ENCODE peak calls at places on chromosome 5, in seven cellular contexts. One of them, this sample, is unnamed.

GRCh38 chr5:10590226-10591047 is 26.6 kb downstream of the ANKRD33B start:
- DNase-seq in A549: peak
- DNase-seq in GM12878: no peak
- DNase-seq in HCT116: no peak
- DNase-seq in K562: peak
- DNase-seq in HepG2: no peak
- DNase-seq in H1: peak
- DNase-seq in this sample: peak

GRCh38 chr5:82045526-82046267 is 73.9 kb downstream of the ATG10 start:
- DNase-seq in H1: no peak
- DNase-seq in HepG2: no peak
- DNase-seq in GM12878: no peak
- DNase-seq in K562: no peak
- DNase-seq in A549: no peak
- DNase-seq in HCT116: no peak
- DNase-seq in this sample: peak

GRCh38 chr5:179288809-179289185 is 56.5 kb downstream of the ADAMTS2 start:
- DNase-seq in H1: no peak
- DNase-seq in A549: no peak
- DNase-seq in GM12878: no peak
- DNase-seq in HCT116: no peak
- DNase-seq in K562: no peak
- DNase-seq in HepG2: no peak
- DNase-seq in this sample: no peak

GRCh38 chr5:181109489-181110013 is 21.4 kb downstream of the OR2V1 start:
- DNase-seq in A549: no peak
- DNase-seq in H1: peak
- DNase-seq in GM12878: no peak
- DNase-seq in HepG2: no peak
- DNase-seq in K562: peak
- DNase-seq in HCT116: no peak
- DNase-seq in this sample: no peak

GRCh38 chr5:33311893-33312292 is 128.9 kb upstream of the TARS1 start:
- DNase-seq in H1: no peak
- DNase-seq in A549: no peak
- DNase-seq in HepG2: no peak
- DNase-seq in K562: no peak
- DNase-seq in GM12878: no peak
- DNase-seq in HCT116: peak
- DNase-seq in this sample: peak

GRCh38 chr5:2205185-2205585 is 322.5 kb upstream of the IRX4 start:
- DNase-seq in H1: no peak
- DNase-seq in HepG2: no peak
- DNase-seq in HCT116: no peak
- DNase-seq in K562: no peak
- DNase-seq in A549: no peak
- DNase-seq in GM12878: no peak
- DNase-seq in this sample: no peak

GRCh38 chr5:39420482-39421145 is 4.2 kb downstream of the DAB2 start:
- DNase-seq in K562: no peak
- DNase-seq in HCT116: no peak
- DNase-seq in GM12878: no peak
- DNase-seq in HepG2: no peak
- DNase-seq in H1: no peak
- DNase-seq in A549: no peak
- DNase-seq in this sample: peak

GRCh38 chr5:110968246-110969005 is 103.1 kb upstream of the TSLP start:
- DNase-seq in HepG2: no peak
- DNase-seq in H1: no peak
- DNase-seq in GM12878: no peak
- DNase-seq in K562: no peak
- DNase-seq in A549: no peak
- DNase-seq in HCT116: no peak
- DNase-seq in this sample: peak

GRCh38 chr5:40134883-40135520 is 544.7 kb upstream of the PTGER4 start:
- DNase-seq in A549: no peak
- DNase-seq in HCT116: no peak
- DNase-seq in K562: no peak
- DNase-seq in GM12878: no peak
- DNase-seq in H1: no peak
- DNase-seq in HepG2: no peak
- DNase-seq in this sample: no peak

GRCh38 chr5:61620660-61621650 is 288.9 kb downstream of the ZSWIM6 start:
- DNase-seq in A549: no peak
- DNase-seq in HepG2: no peak
- DNase-seq in H1: no peak
- DNase-seq in GM12878: no peak
- DNase-seq in HCT116: no peak
- DNase-seq in K562: no peak
- DNase-seq in this sample: no peak

GRCh38 chr5:115069087-115069968 is 100.4 kb downstream of the TRIM36 start:
- DNase-seq in HCT116: peak
- DNase-seq in HepG2: peak
- DNase-seq in K562: no peak
- DNase-seq in GM12878: peak
- DNase-seq in H1: peak
- DNase-seq in A549: peak
- DNase-seq in this sample: peak

GRCh38 chr5:176180339-176180738 is 57.9 kb upstream of the SIMC1 start:
- DNase-seq in K562: no peak
- DNase-seq in H1: no peak
- DNase-seq in HepG2: no peak
- DNase-seq in HCT116: no peak
- DNase-seq in GM12878: no peak
- DNase-seq in A549: no peak
- DNase-seq in this sample: peak

GRCh38 chr5:136062563-136063274 is 33.9 kb downstream of the TGFBI start:
- DNase-seq in HepG2: peak
- DNase-seq in HCT116: peak
- DNase-seq in K562: peak
- DNase-seq in H1: no peak
- DNase-seq in GM12878: no peak
- DNase-seq in A549: no peak
- DNase-seq in this sample: peak

GRCh38 chr5:177005619-177006264 is 837 bp downstream of the UIMC1 start:
- DNase-seq in GM12878: no peak
- DNase-seq in K562: peak
- DNase-seq in HepG2: peak
- DNase-seq in A549: peak
- DNase-seq in H1: no peak
- DNase-seq in HCT116: peak
- DNase-seq in this sample: peak

GRCh38 chr5:137344723-137345322 is 154.3 kb downstream of the SPOCK1 start:
- DNase-seq in HepG2: peak
- DNase-seq in HCT116: peak
- DNase-seq in A549: peak
- DNase-seq in K562: peak
- DNase-seq in GM12878: no peak
- DNase-seq in H1: peak
- DNase-seq in this sample: peak

GRCh38 chr5:178590141-178590923 is at the start of gene COL23A1:
- DNase-seq in A549: no peak
- DNase-seq in HepG2: no peak
- DNase-seq in HCT116: no peak
- DNase-seq in H1: peak
- DNase-seq in K562: peak
- DNase-seq in GM12878: no peak
- DNase-seq in this sample: peak

GRCh38 chr5:81800797-81801196 is 49.9 kb upstream of the SSBP2 start:
- DNase-seq in A549: no peak
- DNase-seq in GM12878: no peak
- DNase-seq in HCT116: no peak
- DNase-seq in K562: no peak
- DNase-seq in H1: no peak
- DNase-seq in HepG2: no peak
- DNase-seq in this sample: no peak

GRCh38 chr5:961002-961710 is 47.4 kb upstream of the NKD2 start:
- DNase-seq in HepG2: no peak
- DNase-seq in GM12878: no peak
- DNase-seq in HCT116: no peak
- DNase-seq in H1: no peak
- DNase-seq in A549: no peak
- DNase-seq in K562: no peak
- DNase-seq in this sample: no peak

DNA sequence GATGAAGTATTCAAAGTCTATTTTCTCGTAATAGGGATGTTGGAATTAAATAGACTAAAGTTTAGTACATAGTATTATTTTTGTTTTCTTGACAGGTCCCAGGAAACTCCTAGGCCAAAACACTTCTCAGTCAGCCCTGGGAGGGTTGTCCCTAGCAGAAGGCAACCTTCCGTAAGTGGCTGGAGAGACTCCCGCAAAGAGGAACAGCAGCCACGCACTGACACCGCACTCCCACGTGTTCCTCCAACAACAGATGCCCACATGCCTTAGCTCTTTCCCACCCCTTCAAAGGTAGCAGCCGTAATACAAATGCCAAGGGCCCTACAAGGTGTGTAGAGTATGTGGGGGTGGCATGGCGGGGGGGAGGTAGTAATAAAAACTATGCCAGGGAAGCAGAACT is 28.4 kb downstream of the PCDHGC5 start:
- DNase-seq in K562: no peak
- DNase-seq in HepG2: no peak
- DNase-seq in HCT116: no peak
- DNase-seq in A549: no peak
- DNase-seq in GM12878: no peak
- DNase-seq in H1: no peak
- DNase-seq in this sample: no peak
- H3K27ac ChIP-seq in K562: no peak
- H3K27ac ChIP-seq in HepG2: no peak
- H3K27ac ChIP-seq in HCT116: no peak
- H3K27ac ChIP-seq in A549: no peak
- H3K27ac ChIP-seq in GM12878: no peak
- H3K27ac ChIP-seq in H1: no peak
- H3K27ac ChIP-seq in this sample: peak

DNA sequence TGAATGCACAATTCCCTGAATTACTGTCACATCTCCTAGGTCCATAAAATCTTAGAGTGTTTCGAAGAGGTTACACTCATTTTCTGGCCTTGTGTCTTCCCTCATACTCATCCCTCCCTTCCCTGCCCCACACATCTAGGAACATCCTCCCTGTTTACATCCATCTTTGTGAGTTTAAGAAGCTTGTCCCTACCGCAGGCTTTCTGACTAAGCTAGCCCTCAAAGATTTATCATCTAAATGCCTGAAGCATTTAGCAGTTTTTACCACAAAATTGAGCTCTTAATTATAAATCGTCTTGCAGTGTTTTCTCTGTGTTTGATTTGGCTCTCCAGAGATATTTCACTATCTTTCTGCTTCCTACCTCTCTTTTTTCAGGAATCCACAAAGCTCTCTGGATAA is 374.8 kb downstream of the KIAA0825 start:
- DNase-seq in H1: no peak
- DNase-seq in HepG2: no peak
- DNase-seq in K562: no peak
- DNase-seq in A549: no peak
- DNase-seq in HCT116: no peak
- DNase-seq in GM12878: no peak
- DNase-seq in this sample: peak
- TF ChIP-seq CEBPB in H1: no peak
- TF ChIP-seq CEBPB in HepG2: no peak
- TF ChIP-seq CEBPB in K562: no peak
- TF ChIP-seq CEBPB in A549: no peak
- TF ChIP-seq CEBPB in HCT116: no peak
- TF ChIP-seq CEBPB in GM12878: no peak
- TF ChIP-seq CEBPB in this sample: no peak

GRCh38 chr5:172942556-172942955 is 16.7 kb upstream of the RPL26L1 start:
- DNase-seq in K562: no peak
- DNase-seq in A549: no peak
- DNase-seq in GM12878: no peak
- DNase-seq in HepG2: no peak
- DNase-seq in H1: no peak
- DNase-seq in HCT116: no peak
- DNase-seq in this sample: no peak
- H3K27ac ChIP-seq in K562: peak
- H3K27ac ChIP-seq in A549: peak
- H3K27ac ChIP-seq in GM12878: no peak
- H3K27ac ChIP-seq in HepG2: no peak
- H3K27ac ChIP-seq in H1: no peak
- H3K27ac ChIP-seq in HCT116: no peak
- H3K27ac ChIP-seq in this sample: peak

GRCh38 chr5:54766748-54767147 is 218.6 kb downstream of the ESM1 start:
- DNase-seq in H1: no peak
- DNase-seq in K562: no peak
- DNase-seq in HepG2: no peak
- DNase-seq in GM12878: no peak
- DNase-seq in HCT116: no peak
- DNase-seq in A549: no peak
- DNase-seq in this sample: no peak
- TF ChIP-seq CEBPB in H1: no peak
- TF ChIP-seq CEBPB in K562: no peak
- TF ChIP-seq CEBPB in HepG2: no peak
- TF ChIP-seq CEBPB in GM12878: no peak
- TF ChIP-seq CEBPB in HCT116: no peak
- TF ChIP-seq CEBPB in A549: no peak
- TF ChIP-seq CEBPB in this sample: no peak

DNA sequence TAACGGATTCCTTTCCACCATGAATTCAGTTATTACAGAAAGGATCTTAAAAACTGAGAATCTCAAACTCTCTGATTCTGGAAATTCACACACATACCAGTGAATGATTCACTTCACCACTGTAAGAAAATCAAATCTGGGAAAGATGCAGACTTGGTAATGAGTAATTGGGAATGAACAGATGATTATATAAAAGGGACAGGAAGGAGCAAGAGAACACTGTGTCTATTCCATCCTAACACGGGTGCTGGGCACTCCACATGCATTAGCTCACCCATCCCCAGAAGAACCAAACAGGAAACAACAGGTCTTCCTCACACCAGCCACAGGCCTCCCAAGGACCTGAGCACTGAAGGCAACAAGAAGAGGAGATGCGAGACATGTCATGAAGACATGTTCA is 74.8 kb upstream of the ZNF622 start:
- DNase-seq in HCT116: no peak
- DNase-seq in H1: no peak
- DNase-seq in K562: no peak
- DNase-seq in GM12878: no peak
- DNase-seq in A549: no peak
- DNase-seq in HepG2: no peak
- DNase-seq in this sample: peak
- H3K27ac ChIP-seq in HCT116: no peak
- H3K27ac ChIP-seq in H1: no peak
- H3K27ac ChIP-seq in K562: no peak
- H3K27ac ChIP-seq in GM12878: no peak
- H3K27ac ChIP-seq in A549: no peak
- H3K27ac ChIP-seq in HepG2: no peak
- H3K27ac ChIP-seq in this sample: no peak